ENCODE peak calls at places on chromosomes 11 and 22, in nine cellular contexts. D is body of pancreas; T is mucosa of descending colon; A is CD8-positive, alpha-beta T cell; V is fibroblast of lung; S is stomach; E is HFFc6; G is A549; Y is sigmoid colon. H is an unnamed sample.

GRCh38 chr11:17036666-17037658 is 22.7 kb upstream of the PLEKHA7 start:
- DNase-seq in D (peak), T (no peak), A (no peak), V (no peak), S (peak), E (no peak), G (peak), Y (no peak), H (no peak)

GRCh38 chr22:22812031-22812905 is 75.3 kb upstream of the IGLL5 start:
- DNase-seq in D (no peak), T (no peak), A (no peak), V (no peak), S (no peak), E (no peak), G (no peak), Y (no peak), H (no peak)

GRCh38 chr11:62605902-62606301 is 4.2 kb upstream of the MTA2 start:
- DNase-seq in D (no peak), T (no peak), A (no peak), V (no peak), S (no peak), E (no peak), G (no peak), Y (no peak), H (no peak)

GRCh38 chr22:24505337-24505736 is 10.2 kb downstream of the UPB1 start:
- DNase-seq in D (no peak), T (no peak), A (no peak), V (no peak), S (peak), E (no peak), G (no peak), Y (no peak), H (no peak)

GRCh38 chr22:31088233-31088986 is 7.3 kb downstream of the SMTN start:
- DNase-seq in D (no peak), T (no peak), A (no peak), V (no peak), S (no peak), E (no peak), G (no peak), Y (no peak), H (no peak)

GRCh38 chr22:43434601-43435311 is 22.9 kb downstream of the MPPED1 start:
- DNase-seq in D (no peak), T (no peak), A (no peak), V (no peak), S (no peak), E (no peak), G (no peak), Y (peak), H (no peak)

GRCh38 chr11:93529707-93530467 is 13.3 kb downstream of the SMCO4 start:
- DNase-seq in D (no peak), T (no peak), A (no peak), V (peak), S (no peak), E (peak), G (no peak), Y (no peak), H (peak)

GRCh38 chr22:18068381-18068988 is 9.3 kb upstream of the PEX26 start:
- DNase-seq in D (no peak), T (no peak), A (no peak), V (peak), S (no peak), E (peak), G (no peak), Y (no peak), H (no peak)

GRCh38 chr11:7019500-7020182 is 505 bp downstream of the ZNF214 start:
- DNase-seq in D (peak), T (peak), A (no peak), V (peak), S (no peak), E (no peak), G (no peak), Y (peak), H (peak)

GRCh38 chr11:95577716-95578460 is 211.7 kb downstream of the FAM76B start:
- DNase-seq in D (no peak), T (no peak), A (no peak), V (peak), S (no peak), E (peak), G (no peak), Y (no peak), H (no peak)

GRCh38 chr11:74754507-74755255 is 6.0 kb downstream of the RNF169 start:
- DNase-seq in D (no peak), T (no peak), A (no peak), V (peak), S (no peak), E (peak), G (peak), Y (no peak), H (no peak)

GRCh38 chr22:38923463-38924196 is 33.8 kb upstream of the APOBEC3A start:
- DNase-seq in D (peak), T (peak), A (no peak), V (peak), S (peak), E (peak), G (peak), Y (peak), H (no peak)
- TF ChIP-seq CTCF in D (peak), T (no peak), A (no peak), V (peak), S (no peak), E (peak), G (no peak), Y (no peak), H (no peak)

DNA sequence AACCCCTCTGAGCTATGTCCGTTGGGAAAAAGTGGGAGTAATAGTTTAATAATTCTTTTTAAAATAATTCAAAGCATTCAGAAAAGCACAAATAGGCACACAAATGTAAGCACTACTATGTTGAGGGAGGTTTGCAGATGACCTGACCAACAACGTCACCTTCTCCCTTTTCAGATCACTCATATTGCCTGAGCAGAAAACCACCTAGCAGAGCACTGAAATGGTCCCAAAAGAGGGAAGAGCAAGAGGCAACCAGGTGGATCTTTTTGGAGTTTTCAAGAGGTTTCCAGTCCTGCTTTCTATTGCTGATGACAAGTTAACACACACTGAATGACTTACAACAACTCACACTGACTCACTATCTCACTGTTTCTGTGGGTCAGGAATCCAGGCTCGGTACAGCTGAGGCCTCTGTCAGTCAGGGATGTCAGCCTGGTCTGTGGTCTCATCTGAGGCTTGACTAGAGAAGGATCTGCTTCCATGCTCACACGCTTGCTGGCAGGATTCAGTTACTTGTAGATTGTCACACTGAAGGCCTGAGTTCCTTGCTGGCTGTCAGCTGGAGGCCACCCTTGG is 4.3 kb upstream of the PGA3 start:
- DNase-seq in D (no peak), T (no peak), A (no peak), V (no peak), S (no peak), E (no peak), G (no peak), Y (no peak), H (no peak)
- TF ChIP-seq CTCF in D (no peak), T (no peak), A (no peak), V (no peak), S (no peak), E (no peak), G (no peak), Y (no peak), H (no peak)

GRCh38 chr11:64275031-64275800 is 9.2 kb downstream of the BAD start:
- DNase-seq in D (no peak), T (peak), A (no peak), V (no peak), S (no peak), E (no peak), G (no peak), Y (no peak), H (no peak)

GRCh38 chr11:64268687-64269379 is 15.6 kb downstream of the BAD start:
- DNase-seq in D (peak), T (peak), A (no peak), V (peak), S (peak), E (peak), G (peak), Y (peak), H (no peak)

GRCh38 chr11:64268028-64268686 is 16.3 kb downstream of the BAD start:
- DNase-seq in D (peak), T (no peak), A (no peak), V (no peak), S (no peak), E (no peak), G (no peak), Y (no peak), H (no peak)

GRCh38 chr11:64269380-64270234 is 14.9 kb downstream of the BAD start:
- DNase-seq in D (peak), T (peak), A (peak), V (peak), S (peak), E (peak), G (peak), Y (peak), H (peak)

GRCh38 chr11:64271339-64272132 is 12.9 kb downstream of the BAD start:
- DNase-seq in D (peak), T (peak), A (peak), V (peak), S (peak), E (no peak), G (peak), Y (peak), H (peak)
- TF ChIP-seq CTCF in D (peak), T (no peak), A (no peak), V (peak), S (no peak), E (peak), G (peak), Y (no peak), H (no peak)

DNA sequence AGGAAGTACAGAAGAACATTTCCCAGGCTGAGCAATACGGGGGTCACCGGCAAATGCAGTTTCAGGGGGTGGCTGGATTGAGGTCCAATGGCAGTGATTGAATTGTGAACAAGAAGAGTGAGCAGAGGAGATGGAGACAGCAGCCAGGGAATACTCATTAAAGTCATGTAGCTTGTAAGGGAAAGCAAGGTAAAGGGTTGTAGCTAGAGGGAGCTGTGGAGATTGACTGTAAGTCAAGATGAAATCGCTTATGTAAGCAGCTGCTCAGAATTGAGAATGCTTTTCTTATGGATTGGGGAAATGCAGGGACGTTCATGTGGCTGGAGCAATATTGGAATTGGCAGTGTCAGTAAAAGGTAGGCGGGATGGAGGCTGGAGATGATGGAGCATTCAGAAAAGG is 111.4 kb upstream of the TBCEL start:
- DNase-seq in D (peak), T (no peak), A (no peak), V (peak), S (no peak), E (peak), G (peak), Y (no peak), H (peak)
- TF ChIP-seq CTCF in D (peak), T (no peak), A (no peak), V (peak), S (no peak), E (peak), G (peak), Y (no peak), H (peak)

GRCh38 chr11:60762851-60763691 is 6.4 kb downstream of the MS4A15 start:
- DNase-seq in D (peak), T (no peak), A (no peak), V (no peak), S (no peak), E (no peak), G (peak), Y (no peak), H (peak)
- TF ChIP-seq CTCF in D (peak), T (no peak), A (no peak), V (peak), S (no peak), E (peak), G (peak), Y (no peak), H (no peak)

DNA sequence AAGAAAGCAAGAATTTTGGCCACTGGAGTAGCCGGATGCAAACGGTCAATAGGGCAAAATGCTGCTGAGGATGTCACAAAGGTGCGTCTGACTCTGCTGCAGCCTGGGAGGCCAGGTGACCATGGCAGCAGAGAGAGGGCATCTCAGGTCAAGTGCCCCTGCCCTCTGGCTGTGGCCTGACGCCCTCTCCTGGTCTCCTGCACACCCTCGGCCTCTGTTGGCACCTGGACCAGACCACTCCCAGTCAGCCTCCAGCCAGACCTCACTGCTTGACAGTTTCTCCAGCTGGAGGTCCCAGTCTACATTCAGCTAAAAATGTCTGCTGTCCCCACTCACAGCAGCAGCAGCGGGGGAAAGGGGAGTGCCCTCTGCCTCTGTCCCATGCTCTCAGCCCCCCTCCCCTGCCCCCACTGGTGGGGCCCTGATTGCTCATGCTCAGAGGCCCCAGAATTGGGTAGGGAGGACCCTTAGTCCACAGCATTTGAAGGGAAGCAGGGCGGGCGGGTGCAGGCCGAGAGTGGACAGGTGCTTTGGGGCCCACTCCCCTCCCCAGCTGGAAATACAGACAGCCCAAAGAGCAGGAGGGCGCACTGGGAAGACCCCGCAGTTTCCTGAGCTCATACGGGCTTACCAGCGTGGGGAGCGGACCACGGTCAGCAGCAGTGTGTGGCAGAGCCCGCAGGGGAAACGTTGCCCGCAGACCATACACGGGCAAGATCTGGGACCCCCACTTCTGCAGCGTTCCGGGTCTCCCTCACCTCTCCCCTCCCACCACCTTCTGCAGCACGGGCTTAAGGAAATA is 1.6 kb upstream of the BRSK2 start:
- DNase-seq in D (peak), T (peak), A (no peak), V (no peak), S (no peak), E (no peak), G (peak), Y (no peak), H (no peak)
- TF ChIP-seq CTCF in D (peak), T (no peak), A (no peak), V (no peak), S (no peak), E (peak), G (peak), Y (no peak), H (no peak)